ENCODE peak calls at places on chromosomes 2 and 18, in nine cellular contexts. B is AG04449, D is psoas muscle, F is neural progenitor cell, W is endodermal cell, T is neural crest cell, U is lower leg skin, K is AG04450, J is uterus. S is an unnamed sample.
A peak's percentile ranks its signal among the peaks of the same experiment; 100 is the strongest.

GRCh38 chr18:61869631-61870030 is 23.2 kb downstream of the RNF152 start:
- DNase-seq in B (no peak), D (no peak), F (no peak), W (no peak), T (no peak), U (no peak), K (no peak), J (no peak), S (no peak)

GRCh38 chr2:68238955-68239822 is 13.1 kb downstream of the PPP3R1 start:
- DNase-seq in B (no peak), D (no peak), F (no peak), W (no peak), T (no peak), U (no peak), K (no peak), J (no peak), S (no peak)

GRCh38 chr2:130847776-130848517 is 11.2 kb downstream of the ARHGEF4 start:
- DNase-seq in B (no peak), D (no peak), F (no peak), W (no peak), T (no peak), U (no peak), K (no peak), J (no peak), S (no peak)

GRCh38 chr2:105576440-105577241 is 168.1 kb upstream of the NCK2 start:
- DNase-seq in B (peak; percentile 12), D (no peak), F (peak; percentile 47), W (peak; percentile 69), T (peak; percentile 29), U (peak; percentile 70), K (no peak), J (no peak), S (no peak)

GRCh38 chr2:21484643-21485042 is 360.9 kb downstream of the TDRD15 start:
- DNase-seq in B (no peak), D (no peak), F (no peak), W (no peak), T (no peak), U (no peak), K (no peak), J (no peak), S (no peak)

GRCh38 chr2:8515390-8515761 is 166.5 kb upstream of the ID2 start:
- DNase-seq in B (no peak), D (no peak), F (no peak), W (no peak), T (no peak), U (no peak), K (no peak), J (peak; percentile 48), S (peak; percentile 83)

GRCh38 chr2:189633392-189633811 is 27.9 kb upstream of the ASNSD1 start:
- DNase-seq in B (no peak), D (no peak), F (no peak), W (peak; percentile 67), T (no peak), U (no peak), K (no peak), J (no peak), S (peak; percentile 15)

GRCh38 chr2:196592331-196592911 is 47.1 kb upstream of the CCDC150 start:
- DNase-seq in B (no peak), D (no peak), F (no peak), W (peak; percentile 87), T (peak; percentile 47), U (no peak), K (no peak), J (no peak), S (no peak)

GRCh38 chr2:35803133-35803532 is 552.4 kb upstream of the CRIM1 start:
- DNase-seq in B (no peak), D (no peak), F (no peak), W (no peak), T (no peak), U (no peak), K (no peak), J (no peak), S (no peak)

GRCh38 chr18:56431551-56431950 is 206.8 kb downstream of the TXNL1 start:
- DNase-seq in B (no peak), D (no peak), F (no peak), W (no peak), T (no peak), U (no peak), K (no peak), J (no peak), S (no peak)

GRCh38 chr2:237149425-237149824 is 63.7 kb downstream of the COPS8 start:
- DNase-seq in B (no peak), D (no peak), F (no peak), W (no peak), T (no peak), U (no peak), K (no peak), J (no peak), S (peak; percentile 72)

GRCh38 chr18:13112982-13113381 is 105.6 kb upstream of the LDLRAD4 start:
- DNase-seq in B (no peak), D (peak; percentile 36), F (peak; percentile 91), W (peak; percentile 94), T (peak; percentile 69), U (no peak), K (no peak), J (peak; percentile 32), S (peak; percentile 50)

GRCh38 chr2:65353927-65354326 is 78.5 kb downstream of the SPRED2 start:
- DNase-seq in B (no peak), D (no peak), F (peak; percentile 78), W (no peak), T (no peak), U (no peak), K (no peak), J (no peak), S (no peak)
- TF ChIP-seq CTCF in B (no peak), D (no peak), F (no peak), W (no peak), T (no peak), U (no peak), K (no peak), J (no peak), S (no peak)

DNA sequence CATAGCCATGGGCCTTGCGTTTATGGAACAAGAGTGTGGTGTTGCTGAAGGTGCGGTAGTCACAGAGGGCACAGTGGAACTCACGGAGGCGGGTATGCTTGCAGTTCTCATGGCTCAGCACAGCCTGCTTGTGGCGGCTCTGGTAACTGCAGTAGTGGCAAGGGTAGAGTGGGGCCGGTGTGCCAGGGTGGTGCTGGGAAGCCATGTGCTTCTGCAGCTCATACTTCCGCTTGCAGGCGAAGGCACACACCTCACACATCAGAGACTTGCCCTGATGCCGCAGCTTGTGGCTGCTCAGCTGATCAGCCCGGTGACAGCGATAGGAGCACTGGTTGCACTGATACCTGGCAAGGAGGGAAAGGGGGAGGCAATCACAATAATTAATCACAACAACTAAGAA is 14.7 kb downstream of the ZNF142 start:
- DNase-seq in B (no peak), D (no peak), F (no peak), W (no peak), T (no peak), U (no peak), K (no peak), J (no peak), S (no peak)
- TF ChIP-seq CTCF in B (no peak), D (no peak), F (no peak), W (no peak), T (no peak), U (no peak), K (no peak), J (no peak), S (no peak)

DNA sequence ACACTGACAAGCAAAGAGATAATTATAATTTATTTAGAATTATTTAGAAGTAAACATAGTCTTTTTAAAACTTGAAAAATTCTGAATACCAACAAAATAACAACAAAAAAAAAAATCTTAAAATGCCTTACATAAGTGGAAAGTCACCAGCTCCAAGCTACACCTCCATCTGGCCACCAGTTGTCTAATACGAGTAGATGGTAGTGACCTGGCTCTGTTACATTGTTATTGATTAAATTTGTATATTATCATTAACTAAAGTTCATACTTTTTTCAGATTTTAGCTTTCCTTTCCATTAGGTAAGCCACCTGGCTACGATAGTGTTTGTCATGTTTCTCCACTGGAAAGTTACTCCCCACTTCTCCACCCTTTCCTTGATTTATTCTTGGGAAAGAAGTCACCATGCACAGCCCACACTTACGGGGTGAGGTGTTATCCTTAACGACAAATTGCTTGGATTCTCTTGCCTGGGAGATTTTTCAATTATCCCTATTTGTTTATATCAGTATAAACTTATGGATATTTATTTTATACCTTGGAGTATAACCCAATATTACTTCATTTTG is 464.5 kb upstream of the CHAC2 start:
- DNase-seq in B (no peak), D (no peak), F (no peak), W (no peak), T (no peak), U (no peak), K (no peak), J (no peak), S (no peak)
- TF ChIP-seq CTCF in B (no peak), D (no peak), F (no peak), W (peak; percentile 22), T (no peak), U (no peak), K (no peak), J (no peak), S (no peak)

GRCh38 chr2:69545477-69545932 is 98.0 kb downstream of the AAK1 start:
- DNase-seq in B (no peak), D (no peak), F (no peak), W (no peak), T (no peak), U (no peak), K (no peak), J (no peak), S (no peak)
- TF ChIP-seq CTCF in B (no peak), D (no peak), F (no peak), W (no peak), T (no peak), U (no peak), K (no peak), J (no peak), S (no peak)